ENCODE peak calls at places on chromosomes 4 and X, in six cellular contexts. X is adipocyte; J is M059J; D is mesendoderm; W is foreskin melanocyte; Z is activated CD4-positive, CD25-positive, alpha-beta regulatory T cell treated with anti-CD3 and anti-CD28 coated beads, Interleukin-2, amount 50 U/mL, for 72 hours. R is an unnamed sample.

GRCh38 chr4:139202984-139203383 is 26.0 kb upstream of the ELF2 start:
- DNase-seq in X (no peak), J (no peak), D (no peak), W (no peak), Z (no peak), R (no peak)

GRCh38 chr4:120691106-120691505 is 231.4 kb downstream of the PRDM5 start:
- DNase-seq in X (peak; percentile 31), J (no peak), D (no peak), W (peak; percentile 15), Z (no peak), R (no peak)

GRCh38 chrX:16368696-16369095 is 201.4 kb downstream of the MAGEB17 start:
- DNase-seq in X (no peak), J (peak; percentile 22), D (no peak), W (no peak), Z (no peak), R (no peak)

GRCh38 chrX:9164086-9164485 is 130.2 kb upstream of the FAM9B start:
- DNase-seq in X (no peak), J (peak; percentile 26), D (no peak), W (no peak), Z (no peak), R (no peak)

GRCh38 chrX:132651411-132652086 is 162.7 kb upstream of the MBNL3 start:
- DNase-seq in X (no peak), J (no peak), D (peak; percentile 25), W (no peak), Z (no peak), R (no peak)

GRCh38 chrX:139831689-139832456 is 101.0 kb downstream of the ATP11C start:
- DNase-seq in X (peak; percentile 49), J (peak; percentile 88), D (peak; percentile 54), W (peak; percentile 59), Z (no peak), R (peak; percentile 49)

GRCh38 chr4:30837131-30837539 is 117.0 kb downstream of the PCDH7 start:
- DNase-seq in X (peak; percentile 38), J (peak; percentile 7), D (peak; percentile 92), W (no peak), Z (no peak), R (no peak)

GRCh38 chr4:56139241-56139827 is 190.6 kb downstream of the CEP135 start:
- DNase-seq in X (peak; percentile 41), J (no peak), D (peak; percentile 30), W (no peak), Z (no peak), R (no peak)

GRCh38 chrX:48938721-48939416 is 18.5 kb downstream of the OTUD5 start:
- DNase-seq in X (no peak), J (no peak), D (no peak), W (no peak), Z (peak; percentile 74), R (no peak)

GRCh38 chr4:123631699-123632098 is 235.1 kb downstream of the SPRY1 start:
- DNase-seq in X (peak; percentile 20), J (peak; percentile 22), D (no peak), W (peak; percentile 18), Z (no peak), R (peak; percentile 48)

GRCh38 chr4:75723117-75723801 is 1.1 kb upstream of the USO1 start:
- DNase-seq in X (peak; percentile 77), J (peak; percentile 78), D (no peak), W (no peak), Z (no peak), R (no peak)

GRCh38 chrX:21658746-21659145 is 616 bp upstream of the KLHL34 start:
- DNase-seq in X (no peak), J (no peak), D (no peak), W (no peak), Z (no peak), R (no peak)

GRCh38 chrX:148811236-148811635 is 310.8 kb downstream of the AFF2 start:
- DNase-seq in X (no peak), J (peak; percentile 2), D (no peak), W (no peak), Z (no peak), R (no peak)

GRCh38 chrX:13374364-13374763 is 54.5 kb upstream of the ATXN3L start:
- DNase-seq in X (no peak), J (no peak), D (no peak), W (no peak), Z (no peak), R (no peak)

GRCh38 chr4:173573286-173573685 is 43.3 kb upstream of the HAND2 start:
- DNase-seq in X (peak; percentile 6), J (no peak), D (no peak), W (no peak), Z (no peak), R (no peak)

GRCh38 chr4:48141048-48141447 is 7.0 kb upstream of the TXK start:
- DNase-seq in X (peak; percentile 86), J (peak; percentile 54), D (peak; percentile 36), W (no peak), Z (no peak), R (peak; percentile 13)

GRCh38 chrX:41085883-41086626 is 810 bp downstream of the USP9X start:
- DNase-seq in X (peak; percentile 78), J (peak; percentile 64), D (peak; percentile 77), W (peak; percentile 26), Z (peak; percentile 65), R (no peak)

GRCh38 chrX:33726281-33727160 is 405.6 kb downstream of the FAM47A start:
- DNase-seq in X (no peak), J (no peak), D (no peak), W (no peak), Z (no peak), R (no peak)

GRCh38 chrX:106246511-106246910 is 78.4 kb downstream of the PWWP3B start:
- DNase-seq in X (no peak), J (no peak), D (no peak), W (no peak), Z (no peak), R (no peak)